ENCODE peak calls at places on chromosomes 1 and 21, in seven cellular contexts. U, W, Q, N, V, D and P are unnamed samples.

GRCh38 chr1:112445591-112445990 is 49.6 kb downstream of the CTTNBP2NL start:
- DNase-seq in U (no peak), W (no peak), Q (no peak), N (no peak), V (no peak), D (no peak), P (no peak)

GRCh38 chr1:116189481-116189880 is 78.3 kb downstream of the MAB21L3 start:
- DNase-seq in U (no peak), W (no peak), Q (no peak), N (no peak), V (no peak), D (no peak), P (no peak)

GRCh38 chr1:152870831-152871730 is 7.0 kb upstream of the SMCP start:
- DNase-seq in U (peak), W (peak), Q (peak), N (peak), V (peak), D (no peak), P (peak)

GRCh38 chr1:201320168-201320842 is 37.0 kb downstream of the PKP1 start:
- DNase-seq in U (no peak), W (no peak), Q (no peak), N (no peak), V (no peak), D (no peak), P (no peak)

GRCh38 chr1:218366322-218367052 is 21.4 kb downstream of the TGFB2 start:
- DNase-seq in U (no peak), W (no peak), Q (no peak), N (no peak), V (no peak), D (no peak), P (no peak)

GRCh38 chr21:46253610-46254124 is 25.1 kb upstream of the LSS start:
- DNase-seq in U (no peak), W (no peak), Q (peak), N (peak), V (no peak), D (peak), P (no peak)

GRCh38 chr1:41493117-41493536 is 8.6 kb upstream of the EDN2 start:
- DNase-seq in U (no peak), W (peak), Q (peak), N (no peak), V (no peak), D (peak), P (no peak)

GRCh38 chr1:111690306-111690617 is 48.9 kb downstream of the INKA2 start:
- DNase-seq in U (no peak), W (no peak), Q (peak), N (peak), V (no peak), D (peak), P (no peak)

GRCh38 chr21:45724345-45724961 is 80.9 kb downstream of the PCBP3 start:
- DNase-seq in U (no peak), W (no peak), Q (no peak), N (no peak), V (no peak), D (no peak), P (no peak)

GRCh38 chr1:29757866-29758763 is 521.8 kb downstream of the PTPRU start:
- DNase-seq in U (peak), W (no peak), Q (no peak), N (no peak), V (no peak), D (no peak), P (no peak)

GRCh38 chr1:10674700-10675598 is 121.5 kb downstream of the CASZ1 start:
- DNase-seq in U (no peak), W (no peak), Q (no peak), N (no peak), V (no peak), D (no peak), P (no peak)

GRCh38 chr1:245051349-245052221 is 103.2 kb upstream of the KIF26B start:
- DNase-seq in U (peak), W (no peak), Q (peak), N (peak), V (peak), D (peak), P (no peak)

GRCh38 chr1:154448271-154448905 is 43.2 kb downstream of the IL6R start:
- DNase-seq in U (no peak), W (no peak), Q (no peak), N (no peak), V (no peak), D (no peak), P (no peak)

DNA sequence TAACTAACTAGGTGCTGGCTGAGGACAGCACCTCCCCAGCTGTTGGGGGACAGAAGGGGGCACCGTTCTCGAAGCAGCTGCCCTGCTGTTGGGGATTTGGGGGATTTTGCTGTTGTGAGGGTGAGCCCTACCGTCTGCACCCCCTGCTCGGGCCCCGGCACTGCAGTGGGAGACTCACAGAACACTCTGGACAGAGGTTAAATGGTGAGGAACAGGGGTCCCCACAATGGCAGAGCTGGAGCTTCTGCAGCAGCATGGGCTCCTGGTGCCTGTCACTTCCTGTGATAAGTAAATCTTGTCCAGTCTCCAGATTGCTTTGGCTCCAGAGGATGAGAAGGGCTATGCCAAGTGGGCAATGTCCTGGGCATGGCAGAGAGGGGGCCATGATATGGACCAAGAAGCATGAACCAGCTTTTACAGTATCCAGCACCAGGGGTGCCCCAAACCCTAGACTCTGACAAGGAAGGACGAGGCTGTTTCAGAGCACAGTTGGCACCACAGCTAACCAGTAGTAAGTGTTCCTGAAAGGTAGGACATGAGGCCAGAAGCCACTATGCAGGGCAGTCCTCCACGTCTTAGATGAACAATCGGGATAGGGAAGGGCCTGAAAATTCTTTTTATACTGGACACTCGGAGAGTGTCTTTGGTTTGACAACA is 365.1 kb upstream of the VAMP3 start:
- DNase-seq in U (peak), W (no peak), Q (no peak), N (no peak), V (no peak), D (no peak), P (no peak)
- TF ChIP-seq CTCF in U (no peak), W (no peak), Q (no peak), N (no peak), V (no peak), D (no peak), P (no peak)

GRCh38 chr21:21236981-21237380 is 238.8 kb downstream of the NCAM2 start:
- DNase-seq in U (no peak), W (no peak), Q (no peak), N (no peak), V (no peak), D (no peak), P (no peak)

DNA sequence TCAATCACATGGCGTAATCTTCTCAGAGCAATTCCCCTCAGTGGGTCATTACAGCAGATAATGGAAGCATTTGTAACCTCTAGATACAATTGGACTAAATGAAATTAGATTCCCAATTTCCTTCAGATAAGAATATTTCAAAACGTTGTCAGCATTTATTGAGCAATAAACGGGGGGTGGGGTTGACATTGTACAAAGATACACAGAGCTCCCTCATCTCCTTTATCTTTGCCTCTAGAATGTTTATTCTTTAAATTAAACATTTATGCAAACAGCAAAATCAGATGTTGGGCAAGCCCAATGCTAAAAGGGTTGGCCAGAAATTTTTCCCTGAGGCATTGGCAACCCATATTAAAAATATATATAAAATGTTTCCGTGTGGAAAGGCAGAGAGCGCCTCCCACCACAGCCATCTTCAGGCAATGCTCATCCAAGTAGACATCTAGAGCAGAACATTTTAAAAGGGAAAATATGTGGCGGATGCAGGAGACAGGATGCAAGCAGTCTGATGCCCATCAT is 240.7 kb downstream of the NCAM2 start:
- DNase-seq in U (no peak), W (no peak), Q (no peak), N (no peak), V (no peak), D (no peak), P (no peak)
- TF ChIP-seq CTCF in U (no peak), W (no peak), Q (no peak), N (no peak), V (no peak), D (no peak), P (no peak)

DNA sequence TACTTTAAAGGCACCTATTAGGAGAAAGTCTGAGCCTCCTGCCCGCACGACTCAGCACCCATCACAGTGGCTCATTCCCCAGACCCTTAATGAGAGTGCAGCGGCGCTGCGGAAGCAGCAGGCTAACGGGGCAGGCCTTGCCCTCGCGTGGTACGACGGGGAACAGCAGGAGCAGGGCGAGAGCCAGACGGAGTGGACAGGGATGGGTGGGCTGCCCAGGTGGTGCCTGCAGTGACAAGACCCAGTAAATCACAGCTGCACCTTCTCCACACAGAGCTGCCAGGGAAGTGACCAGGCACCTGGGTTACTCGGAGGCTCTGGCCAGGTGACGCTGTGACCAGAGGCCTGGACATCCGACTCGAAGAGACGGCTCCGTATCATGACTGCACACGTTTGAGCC is 131.9 kb downstream of the NPHP4 start:
- DNase-seq in U (no peak), W (no peak), Q (no peak), N (no peak), V (no peak), D (no peak), P (no peak)
- TF ChIP-seq CTCF in U (peak), W (no peak), Q (no peak), N (no peak), V (no peak), D (no peak), P (no peak)

GRCh38 chr1:216723274-216723780 is at the start of gene ESRRG:
- DNase-seq in U (peak), W (peak), Q (no peak), N (peak), V (peak), D (peak), P (peak)

GRCh38 chr1:216731562-216731961 is 8.3 kb upstream of the ESRRG start:
- DNase-seq in U (no peak), W (no peak), Q (no peak), N (no peak), V (no peak), D (no peak), P (no peak)

GRCh38 chr1:216722841-216723240 is 388 bp downstream of the ESRRG start:
- DNase-seq in U (no peak), W (no peak), Q (no peak), N (peak), V (peak), D (no peak), P (no peak)

GRCh38 chr1:216721878-216722277 is 1.4 kb downstream of the ESRRG start:
- DNase-seq in U (no peak), W (no peak), Q (no peak), N (no peak), V (no peak), D (no peak), P (no peak)

GRCh38 chr1:216726435-216726834 is 3.2 kb upstream of the ESRRG start:
- DNase-seq in U (no peak), W (no peak), Q (no peak), N (no peak), V (no peak), D (no peak), P (no peak)
- TF ChIP-seq CTCF in U (peak), W (no peak), Q (no peak), N (no peak), V (peak), D (no peak), P (no peak)

GRCh38 chr1:55478742-55479141 is 263.6 kb upstream of the USP24 start:
- DNase-seq in U (no peak), W (peak), Q (peak), N (peak), V (no peak), D (peak), P (no peak)
- TF ChIP-seq CTCF in U (peak), W (no peak), Q (peak), N (peak), V (no peak), D (peak), P (no peak)

DNA sequence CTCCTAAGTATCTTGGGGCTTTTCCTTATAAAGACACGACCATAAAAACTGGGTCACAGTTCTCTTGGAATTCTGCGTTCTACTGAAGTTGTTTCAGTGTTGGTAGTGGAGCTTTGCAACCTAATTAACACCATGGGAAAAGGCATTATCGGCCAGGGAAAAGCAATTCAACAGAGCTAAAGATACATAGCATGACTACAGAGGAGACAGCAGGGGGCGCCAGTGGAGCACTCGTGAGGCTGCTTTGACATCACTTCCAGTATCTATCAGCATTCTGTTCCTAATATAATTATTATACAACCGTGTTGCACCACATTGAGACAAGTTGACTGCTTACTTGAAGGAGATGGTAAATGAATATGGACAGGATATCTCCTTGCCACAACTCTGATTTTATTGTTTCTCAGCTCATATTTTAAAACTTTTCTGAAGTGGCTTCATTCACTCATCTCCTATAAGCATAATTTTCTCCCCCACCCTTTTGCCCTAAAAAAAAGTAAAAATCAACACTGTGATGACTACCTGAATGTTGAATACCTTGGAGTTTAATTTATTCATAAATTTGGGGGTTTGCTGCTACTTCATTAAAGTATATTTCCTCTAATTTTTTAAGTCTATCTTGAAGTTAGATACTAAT is 39.4 kb downstream of the ZP4 start:
- DNase-seq in U (peak), W (peak), Q (peak), N (peak), V (peak), D (peak), P (peak)
- TF ChIP-seq CTCF in U (peak), W (peak), Q (peak), N (peak), V (peak), D (peak), P (peak)

GRCh38 chr1:96236156-96236739 is 485.3 kb upstream of the PTBP2 start:
- DNase-seq in U (no peak), W (peak), Q (peak), N (peak), V (peak), D (peak), P (peak)
- TF ChIP-seq CTCF in U (peak), W (peak), Q (peak), N (peak), V (peak), D (peak), P (peak)